ENCODE peak calls at places on chromosomes 16 and 17, in nine cellular contexts. B is mucosa of descending colon, N is lower lobe of right lung, R is right cardiac atrium, A is aorta, X is RWPE2, Z is HCT116, C is upper lobe of right lung, H is GM12878. V is an unnamed sample. For H3K9me3, the result is how much of the 10 kb centered on the place peaks cover.

GRCh38 chr16:53865492-53865863 is 161.5 kb downstream of the FTO start:
- ATAC-seq in X (peak), A (no peak), R (peak), B (no peak), N (peak), H (peak), C (peak), Z (peak), V (no peak)

GRCh38 chr16:7405166-7405565 is 72.5 kb downstream of the RBFOX1 start:
- ATAC-seq in Z (no peak), N (peak), X (peak), H (no peak), C (peak), A (no peak), R (peak), B (peak), V (no peak)

GRCh38 chr17:77839324-77840155 is 119.0 kb upstream of the TNRC6C start:
- ATAC-seq in Z (no peak), X (no peak), H (no peak), R (peak), C (no peak), N (no peak), A (no peak), B (peak), V (no peak)

GRCh38 chr16:10813123-10813455 is 5.5 kb downstream of the TVP23A start:
- ATAC-seq in Z (no peak), N (no peak), B (no peak), A (no peak), H (no peak), X (no peak), C (no peak), R (no peak), V (no peak)

GRCh38 chr16:65289022-65289421 is 167.2 kb upstream of the CDH11 start:
- ATAC-seq in H (no peak), C (peak), Z (no peak), A (no peak), B (no peak), N (no peak), R (no peak), X (no peak), V (no peak)

GRCh38 chr16:88566158-88566557 is 4.0 kb upstream of the ZC3H18 start:
- ATAC-seq in H (no peak), N (no peak), B (no peak), X (no peak), C (no peak), R (no peak), A (no peak), Z (no peak), V (no peak)

GRCh38 chr17:74571894-74572293 is 4.6 kb upstream of the CD300H start:
- ATAC-seq in A (no peak), B (no peak), C (no peak), X (no peak), R (no peak), H (no peak), Z (no peak), N (no peak), V (no peak)

GRCh38 chr16:2790631-2791030 is 3.3 kb upstream of the PRSS33 start:
- ATAC-seq in B (no peak), Z (no peak), C (no peak), X (no peak), H (no peak), R (no peak), N (no peak), A (no peak), V (no peak)

GRCh38 chr16:4360538-4361021 is 9.5 kb upstream of the PAM16 start:
- ATAC-seq in C (peak), B (peak), X (peak), A (no peak), R (no peak), H (peak), Z (peak), N (peak), V (no peak)

GRCh38 chr16:78437352-78437968 is 338.0 kb downstream of the WWOX start:
- ATAC-seq in X (no peak), N (no peak), A (peak), Z (no peak), B (no peak), R (no peak), C (peak), H (peak), V (no peak)

GRCh38 chr16:23753908-23754593 is 775 bp upstream of the CHP2 start:
- ATAC-seq in N (no peak), A (no peak), C (no peak), H (no peak), X (no peak), Z (no peak), R (no peak), B (no peak), V (no peak)
- H3K4me3 ChIP-seq in N (no peak), A (no peak), C (no peak), H (no peak), X (no peak), Z (no peak), R (peak), B (no peak), V (no peak)

DNA sequence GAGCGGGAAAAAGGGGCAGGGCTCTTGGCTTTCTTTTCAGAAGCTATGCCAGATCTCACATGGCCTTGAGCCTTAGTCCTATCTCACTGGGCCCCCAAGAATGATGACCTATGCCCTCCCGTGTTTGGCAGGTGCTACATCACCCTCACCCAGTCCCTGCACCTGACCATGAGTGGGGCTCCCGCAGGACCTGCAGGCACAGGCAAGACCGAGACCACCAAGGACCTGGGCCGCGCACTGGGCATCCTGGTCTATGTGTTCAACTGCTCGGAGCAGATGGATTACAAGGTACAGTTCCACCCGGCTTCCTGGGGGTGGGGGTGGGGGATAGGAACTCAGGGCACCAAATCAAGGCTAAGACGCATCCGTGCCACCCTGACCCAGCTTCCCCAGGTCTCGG is 120.9 kb downstream of the DNAH9 start:
- ATAC-seq in Z (no peak), N (peak), C (peak), R (no peak), B (no peak), A (no peak), X (no peak), H (no peak), V (no peak)
- H3K9me3 ChIP-seq in Z (under half), N (under half), C (under half), R (under half), B (under half), A (under half), X (under half), H (under half), V (under half)

GRCh38 chr17:1709971-1710806 is at the start of gene TLCD2:
- ATAC-seq in N (peak), R (peak), H (peak), B (peak), A (peak), C (peak), X (peak), Z (peak), V (peak)
- H3K4me3 ChIP-seq in N (peak), R (peak), H (peak), B (peak), A (peak), C (peak), X (peak), Z (peak), V (peak)

GRCh38 chr16:68577352-68577853 is 38.3 kb downstream of the ZFP90 start:
- ATAC-seq in H (no peak), R (no peak), X (no peak), B (no peak), A (no peak), Z (no peak), C (no peak), N (no peak), V (no peak)
- H3K9me3 ChIP-seq in H (under half), R (under half), X (under half), B (half or more), A (under half), Z (under half), C (half or more), N (half or more), V (under half)

GRCh38 chr17:82545071-82545462 is 25.5 kb downstream of the FOXK2 start:
- ATAC-seq in H (no peak), X (no peak), B (no peak), A (peak), C (no peak), Z (no peak), R (peak), N (no peak), V (peak)
- H3K4me3 ChIP-seq in H (no peak), X (no peak), B (no peak), A (peak), C (no peak), Z (no peak), R (peak), N (no peak), V (peak)